ENCODE peak calls at places on chromosomes 11 and 22, in five cellular contexts. H is HepG2, T is GM12878, F is K562, M is H1. V is an unnamed sample.

GRCh38 chr11:12131943-12132789 is 21.8 kb downstream of the MICAL2 start:
- DNase-seq in H (no peak), T (no peak), F (no peak), M (no peak), V (no peak)

GRCh38 chr11:76800466-76801200 is 17.5 kb downstream of the TSKU start:
- DNase-seq in H (no peak), T (no peak), F (no peak), M (peak), V (no peak)

GRCh38 chr22:40044870-40045834 is 50.4 kb downstream of the FAM83F start:
- DNase-seq in H (peak), T (no peak), F (peak), M (peak), V (peak)

GRCh38 chr11:109303342-109303741 is 118.6 kb upstream of the C11orf87 start:
- DNase-seq in H (no peak), T (no peak), F (no peak), M (no peak), V (no peak)

GRCh38 chr11:46367244-46367915 is 14.1 kb upstream of the MDK start:
- DNase-seq in H (peak), T (no peak), F (peak), M (peak), V (peak)

GRCh38 chr11:134287561-134287960 is 11.4 kb downstream of the GLB1L3 start:
- DNase-seq in H (no peak), T (no peak), F (no peak), M (no peak), V (no peak)

GRCh38 chr11:5196067-5196466 is 4.4 kb downstream of the OR51V1 start:
- DNase-seq in H (no peak), T (no peak), F (peak), M (no peak), V (peak)

GRCh38 chr11:74592441-74593362 is at the start of gene POLD3:
- DNase-seq in H (peak), T (peak), F (peak), M (peak), V (peak)

GRCh38 chr11:12725863-12726666 is 51.8 kb downstream of the TEAD1 start:
- DNase-seq in H (no peak), T (no peak), F (peak), M (peak), V (no peak)

GRCh38 chr11:107731911-107732310 is 20.1 kb upstream of the SLN start:
- DNase-seq in H (no peak), T (no peak), F (no peak), M (no peak), V (no peak)

GRCh38 chr11:15884792-15885540 is 471.4 kb downstream of the SOX6 start:
- DNase-seq in H (no peak), T (no peak), F (peak), M (no peak), V (no peak)

GRCh38 chr11:15157181-15157580 is 42.5 kb downstream of the INSC start:
- DNase-seq in H (no peak), T (no peak), F (no peak), M (no peak), V (no peak)

GRCh38 chr11:5279678-5280077 is 9.9 kb upstream of the HBE1 start:
- DNase-seq in H (no peak), T (no peak), F (no peak), M (no peak), V (no peak)

GRCh38 chr22:49899530-49899929 is 18.7 kb downstream of the ALG12 start:
- DNase-seq in H (no peak), T (no peak), F (no peak), M (no peak), V (no peak)

GRCh38 chr11:1564535-1565172 is 7.4 kb downstream of the DUSP8 start:
- DNase-seq in H (no peak), T (no peak), F (peak), M (peak), V (peak)

GRCh38 chr11:6483015-6483414 is 1.7 kb downstream of the TIMM10B start:
- DNase-seq in H (no peak), T (no peak), F (no peak), M (no peak), V (no peak)

GRCh38 chr11:123137496-123138270 is 57.4 kb downstream of the CLMP start:
- DNase-seq in H (no peak), T (no peak), F (no peak), M (peak), V (peak)

GRCh38 chr22:37061611-37062365 is 10.2 kb downstream of the KCTD17 start:
- DNase-seq in H (no peak), T (no peak), F (no peak), M (no peak), V (no peak)

GRCh38 chr11:813440-814096 is 3.8 kb downstream of the RPLP2 start:
- DNase-seq in H (no peak), T (no peak), F (peak), M (no peak), V (no peak)

GRCh38 chr22:41524809-41525449 is 19.3 kb downstream of the POLR3H start:
- DNase-seq in H (no peak), T (no peak), F (no peak), M (no peak), V (peak)

GRCh38 chr22:31082606-31083376 is 1.7 kb downstream of the SMTN start:
- DNase-seq in H (peak), T (no peak), F (peak), M (peak), V (peak)

GRCh38 chr22:22348127-22348814 is 103.7 kb downstream of the VPREB1 start:
- DNase-seq in H (peak), T (no peak), F (peak), M (peak), V (peak)

GRCh38 chr22:21444701-21445436 is 22.3 kb upstream of the TMEM191C start:
- DNase-seq in H (no peak), T (no peak), F (no peak), M (peak), V (peak)

GRCh38 chr11:72075109-72075508 is 5.2 kb downstream of the NUMA1 start:
- DNase-seq in H (no peak), T (no peak), F (peak), M (no peak), V (no peak)

GRCh38 chr22:49930596-49931412 is 12.4 kb downstream of the CRELD2 start:
- DNase-seq in H (peak), T (peak), F (peak), M (no peak), V (no peak)

GRCh38 chr11:128458316-128458715 is 129.0 kb downstream of the ETS1 start:
- DNase-seq in H (no peak), T (no peak), F (no peak), M (no peak), V (no peak)

GRCh38 chr11:14414470-14415461 is 55.8 kb upstream of the RRAS2 start:
- DNase-seq in H (no peak), T (peak), F (peak), M (no peak), V (no peak)

GRCh38 chr22:45064313-45065268 is 54.8 kb upstream of the PHF21B start:
- DNase-seq in H (no peak), T (peak), F (peak), M (no peak), V (no peak)

GRCh38 chr22:20952544-20953341 is 14.3 kb upstream of the AIFM3 start:
- DNase-seq in H (peak), T (no peak), F (no peak), M (no peak), V (no peak)

GRCh38 chr11:112279901-112280267 is 19.2 kb upstream of the PLET1 start:
- DNase-seq in H (peak), T (peak), F (peak), M (peak), V (peak)

GRCh38 chr22:35914665-35915476 is 113.8 kb downstream of the RBFOX2 start:
- DNase-seq in H (peak), T (no peak), F (peak), M (peak), V (peak)

GRCh38 chr11:8253566-8253965 is 10.1 kb downstream of the LMO1 start:
- DNase-seq in H (no peak), T (no peak), F (no peak), M (peak), V (no peak)

GRCh38 chr11:61334434-61335354 is 1.7 kb downstream of the TKFC start:
- DNase-seq in H (peak), T (no peak), F (peak), M (no peak), V (no peak)

GRCh38 chr11:60871378-60872061 is 4.2 kb downstream of the ZP1 start:
- DNase-seq in H (no peak), T (no peak), F (no peak), M (no peak), V (no peak)

GRCh38 chr11:130246270-130246669 is 68.4 kb downstream of the ZBTB44 start:
- DNase-seq in H (no peak), T (no peak), F (no peak), M (no peak), V (no peak)

GRCh38 chr11:83793332-83793731 is 507.2 kb upstream of the CCDC90B start:
- DNase-seq in H (no peak), T (no peak), F (no peak), M (no peak), V (no peak)
- TF ChIP-seq ATF2 in H (no peak), T (no peak), F (no peak), M (no peak), V (no peak)

GRCh38 chr11:125110506-125110905 is 920 bp downstream of the TMEM218 start:
- DNase-seq in H (no peak), T (no peak), F (peak), M (no peak), V (no peak)
- TF ChIP-seq CREB1 in H (no peak), T (no peak), F (no peak), M (no peak), V (no peak)

DNA sequence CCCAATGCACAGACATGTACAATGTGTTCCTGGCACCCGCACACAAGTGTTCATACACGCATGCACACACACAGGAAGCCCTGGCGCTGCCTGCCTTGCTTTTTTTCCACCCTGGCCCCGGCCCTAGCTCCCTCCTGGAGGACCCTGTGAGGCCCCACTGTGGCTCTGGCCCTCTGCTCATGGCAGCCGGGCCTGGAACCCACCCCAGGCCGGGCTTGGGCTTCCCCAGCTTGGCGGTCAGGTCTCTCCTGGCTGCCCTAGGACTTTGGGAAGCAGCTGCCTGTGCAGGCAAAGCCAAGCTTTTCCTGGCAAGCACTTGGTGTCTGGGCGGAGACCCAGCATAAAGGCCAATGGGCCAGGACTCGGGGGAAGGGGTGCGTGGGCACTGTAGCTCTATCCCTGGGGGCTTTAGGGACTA is 30.5 kb downstream of the CD82 start:
- DNase-seq in H (no peak), T (no peak), F (no peak), M (no peak), V (no peak)
- TF ChIP-seq ATF2 in H (no peak), T (no peak), F (no peak), M (no peak), V (no peak)

GRCh38 chr11:36215688-36216050 is 73.6 kb downstream of the COMMD9 start:
- DNase-seq in H (no peak), T (no peak), F (no peak), M (no peak), V (no peak)
- TF ChIP-seq CREB1 in H (no peak), T (no peak), F (no peak), M (no peak), V (no peak)

GRCh38 chr11:3747704-3748103 is 49.6 kb downstream of the NUP98 start:
- DNase-seq in H (no peak), T (no peak), F (no peak), M (no peak), V (no peak)
- TF ChIP-seq ATF2 in H (no peak), T (no peak), F (no peak), M (no peak), V (no peak)

GRCh38 chr22:23431337-23432072 is 148.6 kb downstream of the IGLL1 start:
- DNase-seq in H (peak), T (no peak), F (peak), M (no peak), V (no peak)
- TF ChIP-seq CREB1 in H (no peak), T (no peak), F (no peak), M (no peak), V (no peak)